ENCODE peak calls at places on chromosomes 3 and 15, in four cellular contexts. U is GM10248; C is psoas muscle; E is stimulated activated CD8-positive, alpha-beta memory T cell treated with anti-CD3 and anti-CD28 coated beads, Interleukin-4, amount 100 ng/mL, for 24 hours. X is an unnamed sample.

GRCh38 chr15:96321422-96322391 is 8.8 kb upstream of the NR2F2 start:
- DNase-seq in E (no peak), U (no peak), C (peak), X (no peak)

GRCh38 chr3:197490098-197490497 is 65.7 kb downstream of the BDH1 start:
- DNase-seq in C (no peak), E (no peak), U (no peak), X (no peak)

GRCh38 chr3:61638721-61639120 is 77.3 kb downstream of the PTPRG start:
- DNase-seq in C (no peak), E (no peak), U (no peak), X (no peak)

GRCh38 chr3:94928921-94929320 is 866.1 kb downstream of the NSUN3 start:
- DNase-seq in U (no peak), C (no peak), E (no peak), X (no peak)

GRCh38 chr15:90871097-90871715 is 2.8 kb downstream of the FURIN start:
- DNase-seq in U (peak), C (peak), E (no peak), X (no peak)

GRCh38 chr3:174710622-174711021 is 148.5 kb upstream of the NAALADL2 start:
- DNase-seq in C (no peak), U (no peak), E (no peak), X (no peak)

GRCh38 chr3:24141548-24141947 is 196.5 kb downstream of the NR1D2 start:
- DNase-seq in E (no peak), U (no peak), C (no peak), X (no peak)

GRCh38 chr3:137039570-137039969 is 81.8 kb downstream of the IL20RB start:
- DNase-seq in U (no peak), E (no peak), C (no peak), X (no peak)

GRCh38 chr3:177810162-177810623 is 612.9 kb upstream of the TBL1XR1 start:
- DNase-seq in U (no peak), E (no peak), C (no peak), X (no peak)

GRCh38 chr15:31268108-31268501 is 58.5 kb upstream of the KLF13 start:
- DNase-seq in E (no peak), U (peak), C (no peak), X (no peak)

GRCh38 chr3:157088506-157089454 is 71.2 kb downstream of the CCNL1 start:
- DNase-seq in U (peak), C (peak), E (peak), X (no peak)

GRCh38 chr3:25527796-25528195 is 99.7 kb downstream of the RARB start:
- DNase-seq in C (no peak), U (no peak), E (no peak), X (no peak)

GRCh38 chr15:88646951-88647350 is 8.1 kb downstream of the ISG20 start:
- DNase-seq in E (no peak), C (no peak), U (no peak), X (no peak)

GRCh38 chr3:10505791-10506585 is 602 bp upstream of the ATP2B2 start:
- DNase-seq in E (no peak), C (no peak), U (no peak), X (no peak)

GRCh38 chr3:58864480-58864879 is 185.3 kb downstream of the CFAP20DC start:
- DNase-seq in C (no peak), E (no peak), U (no peak), X (no peak)

GRCh38 chr15:68158046-68158628 is 47.0 kb downstream of the CALML4 start:
- DNase-seq in E (no peak), U (no peak), C (no peak), X (no peak)

GRCh38 chr15:60583946-60584345 is 105.0 kb upstream of the ICE2 start:
- DNase-seq in U (no peak), E (no peak), C (no peak), X (no peak)

GRCh38 chr3:112676659-112677234 is 35.8 kb upstream of the CCDC80 start:
- DNase-seq in E (peak), C (peak), U (peak), X (no peak)

GRCh38 chr15:57401546-57401945 is 25.2 kb downstream of the CGNL1 start:
- DNase-seq in U (no peak), E (no peak), C (no peak), X (no peak)

GRCh38 chr3:57959407-57960173 is 48.6 kb upstream of the FLNB start:
- DNase-seq in U (peak), E (no peak), C (no peak), X (no peak)

GRCh38 chr3:123385072-123385471 is 63.8 kb downstream of the ADCY5 start:
- DNase-seq in U (no peak), E (no peak), C (no peak), X (no peak)

GRCh38 chr15:54045397-54045796 is 67.2 kb downstream of the UNC13C start:
- DNase-seq in E (no peak), U (no peak), C (no peak), X (no peak)

GRCh38 chr3:157868168-157868567 is 238.1 kb downstream of the SHOX2 start:
- DNase-seq in U (no peak), E (no peak), C (no peak), X (no peak)

GRCh38 chr3:43638594-43639447 is 17.0 kb upstream of the ANO10 start:
- DNase-seq in U (peak), C (no peak), E (no peak), X (no peak)

GRCh38 chr15:101250931-101251829 is 668 bp downstream of the CHSY1 start:
- DNase-seq in C (peak), E (peak), U (no peak), X (peak)

GRCh38 chr3:140453750-140454149 is 224.1 kb upstream of the TRIM42 start:
- DNase-seq in U (no peak), E (no peak), C (no peak), X (no peak)

GRCh38 chr15:29242466-29243242 is 27.0 kb downstream of the NSMCE3 start:
- DNase-seq in C (no peak), U (no peak), E (no peak), X (no peak)

GRCh38 chr3:67518196-67518595 is 136.2 kb downstream of the SUCLG2 start:
- DNase-seq in E (no peak), C (no peak), U (no peak), X (no peak)

GRCh38 chr3:99111235-99111634 is 209.7 kb upstream of the DCBLD2 start:
- DNase-seq in U (no peak), C (no peak), E (no peak), X (no peak)

GRCh38 chr3:52822363-52822762 is 8.1 kb downstream of the ITIH4 start:
- DNase-seq in U (no peak), C (no peak), E (no peak), X (no peak)

GRCh38 chr3:95588473-95588872 is 1225.9 kb upstream of the EPHA6 start:
- DNase-seq in U (no peak), E (no peak), C (no peak), X (no peak)

GRCh38 chr3:111774622-111775021 is 84.4 kb upstream of the PHLDB2 start:
- DNase-seq in E (no peak), U (no peak), C (no peak), X (no peak)

GRCh38 chr3:10283638-10284037 is 9.1 kb downstream of the GHRL start:
- DNase-seq in C (no peak), U (no peak), E (no peak), X (no peak)

GRCh38 chr15:53978248-53978906 is at the start of gene UNC13C:
- DNase-seq in E (no peak), C (peak), U (no peak), X (peak)

GRCh38 chr15:28974142-28974541 is 88.4 kb downstream of the APBA2 start:
- DNase-seq in U (no peak), E (peak), C (no peak), X (no peak)

GRCh38 chr15:79609501-79609900 is 177.4 kb downstream of the MINAR1 start:
- DNase-seq in C (no peak), E (no peak), U (no peak), X (no peak)

GRCh38 chr15:92623435-92623834 is 32.1 kb downstream of the FAM174B start:
- DNase-seq in E (no peak), C (peak), U (no peak), X (peak)

GRCh38 chr3:37923576-37923926 is 61.9 kb downstream of the CTDSPL start:
- DNase-seq in E (no peak), C (no peak), U (no peak), X (no peak)

X was measured in NCI-H526 treated with DMSO at 0.1 percent for 48 hours.